ENCODE peak calls at places on chromosomes 1 and 21, in six cellular contexts. A is K562, V is HCT116, W is HepG2, H is GM12878, Q is H1. Z is an unnamed sample.

GRCh38 chr21:44974676-44975075 is 34.8 kb downstream of the SLX9 start:
- DNase-seq in A (no peak), V (no peak), W (no peak), H (no peak), Q (no peak), Z (no peak)

GRCh38 chr1:1922782-1923680 is 4.0 kb upstream of the TMEM52 start:
- DNase-seq in A (peak; percentile 50), V (no peak), W (peak; percentile 78), H (no peak), Q (no peak), Z (no peak)

GRCh38 chr1:226063362-226064167 is 1.0 kb downstream of the H3-3A start:
- DNase-seq in A (no peak), V (no peak), W (peak; percentile 12), H (no peak), Q (no peak), Z (peak; percentile 36)

GRCh38 chr1:93623875-93624274 is 57.8 kb downstream of the BCAR3 start:
- DNase-seq in A (no peak), V (no peak), W (no peak), H (no peak), Q (no peak), Z (no peak)

GRCh38 chr1:248818505-248819374 is 7.0 kb downstream of the SH3BP5L start:
- DNase-seq in A (no peak), V (no peak), W (no peak), H (no peak), Q (no peak), Z (peak; percentile 3)

GRCh38 chr1:34781071-34781843 is at the start of gene GJB3:
- DNase-seq in A (peak; percentile 36), V (no peak), W (no peak), H (no peak), Q (no peak), Z (peak; percentile 83)

GRCh38 chr1:208089971-208090755 is 154.0 kb downstream of the PLXNA2 start:
- DNase-seq in A (no peak), V (no peak), W (no peak), H (no peak), Q (no peak), Z (peak; percentile 60)

GRCh38 chr1:170640581-170640980 is 23.4 kb upstream of the PRRX1 start:
- DNase-seq in A (no peak), V (no peak), W (no peak), H (no peak), Q (no peak), Z (no peak)

DNA sequence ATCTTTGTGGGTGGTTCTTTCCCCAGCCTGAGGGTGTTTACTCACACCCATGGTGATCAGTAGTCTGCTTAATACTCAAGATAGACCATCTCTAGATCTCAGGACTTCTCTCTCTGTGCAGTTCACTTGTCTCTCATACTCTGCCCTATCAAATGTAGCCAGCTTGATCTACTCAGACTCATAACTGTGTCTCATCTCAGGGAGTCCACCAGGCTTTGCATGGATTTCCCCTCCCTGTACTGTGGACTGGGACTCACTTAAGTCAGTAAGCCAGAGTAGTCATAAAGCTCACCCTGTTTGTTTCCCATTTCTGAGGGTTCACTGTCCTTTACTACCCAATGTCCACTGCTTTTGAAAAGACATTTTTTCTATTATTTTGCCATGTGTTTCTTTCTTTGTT is 41.8 kb downstream of the LYPLAL1 start:
- DNase-seq in A (no peak), V (no peak), W (no peak), H (no peak), Q (no peak), Z (no peak)
- TF ChIP-seq MAX in A (no peak), V (no peak), W (no peak), H (no peak), Q (no peak), Z (no peak)

DNA sequence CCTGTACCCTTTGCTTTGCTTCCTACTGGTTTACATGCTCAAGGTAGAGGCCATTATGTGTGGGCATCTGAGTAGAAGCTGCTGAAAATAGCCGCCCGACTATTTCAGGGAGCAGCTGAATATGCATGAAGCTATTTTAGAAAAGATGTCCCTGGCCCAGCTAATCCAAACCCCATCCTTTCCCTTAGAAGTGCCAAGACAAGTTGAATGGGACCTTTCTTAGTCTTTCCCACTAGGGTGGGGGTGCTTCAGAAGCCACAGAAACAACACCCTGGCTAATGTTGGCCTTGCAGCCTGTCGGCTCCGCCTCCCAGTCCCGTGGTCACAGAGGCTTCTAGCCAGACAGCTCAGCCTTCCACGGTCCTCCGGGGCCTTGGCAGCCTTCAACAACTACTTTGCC is 205.1 kb upstream of the EDN2 start:
- DNase-seq in A (no peak), V (no peak), W (no peak), H (no peak), Q (no peak), Z (no peak)
- TF ChIP-seq JUND in A (no peak), V (no peak), W (no peak), H (no peak), Q (no peak), Z (no peak)

GRCh38 chr1:47361380-47361779 is 27.8 kb downstream of the CMPK1 start:
- DNase-seq in A (no peak), V (no peak), W (no peak), H (no peak), Q (no peak), Z (no peak)

GRCh38 chr1:47367651-47368050 is 34.1 kb downstream of the CMPK1 start:
- DNase-seq in A (no peak), V (no peak), W (no peak), H (no peak), Q (no peak), Z (no peak)

DNA sequence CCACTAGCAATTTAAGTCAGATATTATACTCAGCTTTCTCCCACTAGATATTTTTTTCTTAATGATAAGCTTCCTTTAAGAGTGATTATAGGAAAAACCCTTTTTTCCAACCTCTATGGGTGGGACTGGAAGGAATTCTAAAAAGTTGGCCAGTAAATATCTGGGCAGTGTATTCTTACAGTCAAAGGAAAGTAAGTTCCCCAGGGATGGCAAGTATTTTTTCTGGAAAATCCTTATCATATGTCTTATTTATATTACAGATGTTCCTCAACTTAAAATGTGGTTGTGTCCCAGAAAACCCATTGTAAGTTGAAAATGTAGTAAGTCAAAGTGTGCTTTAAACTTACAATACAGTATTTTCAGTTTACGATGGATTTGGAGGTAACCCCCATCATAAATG is 29.2 kb downstream of the CMPK1 start:
- DNase-seq in A (no peak), V (no peak), W (no peak), H (no peak), Q (no peak), Z (no peak)
- H4K20me1 ChIP-seq in A (peaks cover 4% of the 10 kb centered on the region), V (no peaks in the 10 kb centered on the region), W (peaks cover 3% of the 10 kb centered on the region), H (no peaks in the 10 kb centered on the region), Q (no peaks in the 10 kb centered on the region), Z (peaks cover 28% of the 10 kb centered on the region)

DNA sequence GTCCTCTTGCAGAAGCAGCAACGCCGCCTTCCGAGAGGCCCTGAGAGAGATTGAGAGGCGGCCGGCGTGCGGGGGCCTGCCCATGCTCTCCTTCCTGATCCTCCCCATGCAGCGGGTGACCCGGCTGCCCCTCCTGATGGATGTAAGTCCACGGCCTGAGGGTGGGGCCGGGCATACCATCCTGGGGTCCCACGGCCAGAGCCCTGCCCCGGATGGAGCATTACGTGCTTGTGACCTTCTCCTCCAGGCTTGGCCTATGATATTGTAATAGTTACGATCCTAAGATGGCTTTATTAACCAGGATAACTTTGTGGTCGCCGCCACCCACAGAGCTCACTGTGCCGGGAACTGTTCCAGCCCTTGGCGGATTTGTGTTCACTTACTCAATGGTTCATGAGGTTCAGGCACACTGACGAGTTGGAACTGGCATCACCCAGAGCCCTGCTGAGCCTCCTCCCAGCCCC is 18.9 kb downstream of the ARHGEF16 start:
- DNase-seq in A (no peak), V (no peak), W (no peak), H (no peak), Q (no peak), Z (no peak)
- TF ChIP-seq MAX in A (no peak), V (no peak), W (no peak), H (no peak), Q (no peak), Z (no peak)

GRCh38 chr21:34635307-34635706 is 20.4 kb upstream of the RCAN1 start:
- DNase-seq in A (peak; percentile 68), V (no peak), W (no peak), H (no peak), Q (no peak), Z (no peak)
- TF ChIP-seq JUND in A (no peak), V (no peak), W (no peak), H (no peak), Q (no peak), Z (no peak)

GRCh38 chr1:41657679-41658078 is 173.2 kb upstream of the EDN2 start:
- DNase-seq in A (no peak), V (no peak), W (no peak), H (no peak), Q (no peak), Z (no peak)

GRCh38 chr1:41660570-41661427 is 176.3 kb upstream of the EDN2 start:
- DNase-seq in A (no peak), V (no peak), W (no peak), H (no peak), Q (no peak), Z (no peak)

GRCh38 chr1:41659903-41660302 is 175.4 kb upstream of the EDN2 start:
- DNase-seq in A (no peak), V (no peak), W (no peak), H (no peak), Q (no peak), Z (no peak)

GRCh38 chr1:41658444-41659158 is 174.1 kb upstream of the EDN2 start:
- DNase-seq in A (no peak), V (no peak), W (no peak), H (no peak), Q (no peak), Z (peak; percentile 70)

DNA sequence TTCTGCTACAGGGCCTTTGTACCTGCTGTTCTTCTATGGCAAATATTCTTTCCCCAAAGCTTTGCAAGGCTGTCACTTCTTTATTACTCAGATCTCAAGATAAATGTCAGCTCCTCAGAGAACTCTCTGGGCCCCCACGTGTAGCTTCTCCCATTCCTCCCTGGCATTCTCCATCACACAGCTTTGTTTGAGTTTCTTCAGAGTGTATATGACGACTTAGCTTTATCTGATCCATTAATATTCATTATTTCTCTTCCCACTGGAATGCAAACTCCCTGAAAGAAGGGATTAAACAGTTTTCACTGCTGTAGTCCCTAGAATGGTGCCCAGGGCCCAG is 174.6 kb upstream of the EDN2 start:
- DNase-seq in A (no peak), V (no peak), W (no peak), H (no peak), Q (no peak), Z (no peak)
- H4K20me1 ChIP-seq in A (peaks cover 7% of the 10 kb centered on the region), V (no peaks in the 10 kb centered on the region), W (no peaks in the 10 kb centered on the region), H (no peaks in the 10 kb centered on the region), Q (peaks cover 6% of the 10 kb centered on the region), Z (no peaks in the 10 kb centered on the region)

GRCh38 chr1:214281030-214281901 is at the start of gene SMYD2:
- DNase-seq in A (peak; percentile 96), V (peak; percentile 36), W (peak; percentile 56), H (no peak), Q (no peak), Z (peak; percentile 93)
- TF ChIP-seq MAX in A (peak; percentile 96), V (peak; percentile 94), W (peak; percentile 96), H (peak; percentile 87), Q (peak; percentile 70), Z (peak; percentile 85)

Z was measured in SK-N-SH.